ENCODE peak calls at places on chromosome 17, in nine cellular contexts. K is stimulated activated CD4-positive, alpha-beta T cell treated with anti-CD3 and anti-CD28 coated beads, Interleukin-4, amount 100 ng/mL, for 4 hours; Y is AG09319; W is AG10803; U is anterior cingulate cortex; I is T-cell; C is M059J; T is SHP77 treated with DMSO at 0.1 percent for 48 hours; D is AG20443. J is an unnamed sample.
A peak's percentile ranks its signal among the peaks of the same experiment; 100 is the strongest.

GRCh38 chr17:73901661-73902415 is 257.6 kb upstream of the SDK2 start:
- DNase-seq in K (peak; percentile 19), Y (no peak), W (no peak), U (no peak), I (no peak), C (no peak), T (no peak), D (no peak), J (no peak)

GRCh38 chr17:18246880-18247612 is 11.5 kb downstream of the FLII start:
- DNase-seq in K (peak; percentile 44), Y (no peak), W (no peak), U (peak; percentile 58), I (no peak), C (no peak), T (no peak), D (peak; percentile 62), J (peak; percentile 17)

GRCh38 chr17:62098623-62099231 is 33.6 kb upstream of the MED13 start:
- DNase-seq in K (no peak), Y (no peak), W (no peak), U (no peak), I (no peak), C (no peak), T (no peak), D (no peak), J (no peak)

GRCh38 chr17:31492206-31492605 is 100.7 kb downstream of the RAB11FIP4 start:
- DNase-seq in K (no peak), Y (no peak), W (no peak), U (no peak), I (no peak), C (no peak), T (no peak), D (no peak), J (no peak)

GRCh38 chr17:7590743-7591142 is 849 bp upstream of the SOX15 start:
- DNase-seq in K (no peak), Y (no peak), W (peak; percentile 36), U (no peak), I (no peak), C (peak; percentile 72), T (no peak), D (peak; percentile 74), J (no peak)

GRCh38 chr17:17818088-17818526 is 18.7 kb downstream of the SREBF1 start:
- DNase-seq in K (no peak), Y (no peak), W (no peak), U (no peak), I (no peak), C (no peak), T (no peak), D (peak; percentile 83), J (no peak)

GRCh38 chr17:44850612-44851011 is 2.9 kb downstream of the HIGD1B start:
- DNase-seq in K (no peak), Y (no peak), W (no peak), U (no peak), I (no peak), C (no peak), T (no peak), D (no peak), J (no peak)

GRCh38 chr17:65893692-65894279 is 298.1 kb downstream of the CEP112 start:
- DNase-seq in K (no peak), Y (no peak), W (no peak), U (no peak), I (no peak), C (no peak), T (no peak), D (no peak), J (no peak)

GRCh38 chr17:48642059-48642842 is 16.1 kb upstream of the HOXB9 start:
- DNase-seq in K (no peak), Y (no peak), W (peak; percentile 59), U (no peak), I (no peak), C (no peak), T (no peak), D (no peak), J (no peak)

GRCh38 chr17:79836952-79837887 is 2.0 kb downstream of the CBX4 start:
- DNase-seq in K (no peak), Y (no peak), W (peak; percentile 65), U (no peak), I (no peak), C (peak; percentile 45), T (no peak), D (peak; percentile 56), J (peak; percentile 78)